ENCODE peak calls at places on chromosome 7, in four cellular contexts. One of them, this sample, is unnamed.
A peak's percentile ranks its signal among the peaks of the same experiment; 100 is the strongest.

GRCh38 chr7:31933481-31933880 is 136.7 kb downstream of the PDE1C start:
- DNase-seq in HCT116: no peak
- DNase-seq in K562: no peak
- DNase-seq in SK-N-SH: no peak
- DNase-seq in this sample: no peak

GRCh38 chr7:98555403-98555802 is 61.7 kb upstream of the NPTX2 start:
- DNase-seq in HCT116: no peak
- DNase-seq in K562: no peak
- DNase-seq in SK-N-SH: no peak
- DNase-seq in this sample: no peak

GRCh38 chr7:137080516-137081203 is 212.2 kb downstream of the CHRM2 start:
- DNase-seq in HCT116: no peak
- DNase-seq in K562: no peak
- DNase-seq in SK-N-SH: no peak
- DNase-seq in this sample: no peak

GRCh38 chr7:23490357-23491131 is 20.3 kb upstream of the IGF2BP3 start:
- DNase-seq in HCT116: no peak
- DNase-seq in K562: peak; percentile 48
- DNase-seq in SK-N-SH: peak; percentile 98
- DNase-seq in this sample: no peak

GRCh38 chr7:121021266-121021969 is 32.9 kb downstream of the CPED1 start:
- DNase-seq in HCT116: no peak
- DNase-seq in K562: no peak
- DNase-seq in SK-N-SH: no peak
- DNase-seq in this sample: no peak

GRCh38 chr7:51123322-51124021 is 193.1 kb downstream of the COBL start:
- DNase-seq in HCT116: peak; percentile 26
- DNase-seq in K562: no peak
- DNase-seq in SK-N-SH: no peak
- DNase-seq in this sample: no peak

GRCh38 chr7:99165816-99166215 is 21.9 kb upstream of the SMURF1 start:
- DNase-seq in HCT116: no peak
- DNase-seq in K562: no peak
- DNase-seq in SK-N-SH: no peak
- DNase-seq in this sample: no peak

GRCh38 chr7:4731803-4732202 is 43.6 kb upstream of the AP5Z1 start:
- DNase-seq in HCT116: no peak
- DNase-seq in K562: no peak
- DNase-seq in SK-N-SH: no peak
- DNase-seq in this sample: no peak

GRCh38 chr7:48384180-48384752 is 213.0 kb downstream of the ABCA13 start:
- DNase-seq in HCT116: no peak
- DNase-seq in K562: no peak
- DNase-seq in SK-N-SH: no peak
- DNase-seq in this sample: no peak

GRCh38 chr7:120131096-120131839 is 141.7 kb upstream of the KCND2 start:
- DNase-seq in HCT116: no peak
- DNase-seq in K562: no peak
- DNase-seq in SK-N-SH: no peak
- DNase-seq in this sample: no peak

GRCh38 chr7:114533151-114533550 is 118.5 kb downstream of the FOXP2 start:
- DNase-seq in HCT116: no peak
- DNase-seq in K562: no peak
- DNase-seq in SK-N-SH: no peak
- DNase-seq in this sample: no peak

GRCh38 chr7:20229652-20230500 is 12.7 kb upstream of the MACC1 start:
- DNase-seq in HCT116: no peak
- DNase-seq in K562: peak; percentile 28
- DNase-seq in SK-N-SH: no peak
- DNase-seq in this sample: no peak

GRCh38 chr7:151308256-151308655 is 33.4 kb upstream of the NUB1 start:
- DNase-seq in HCT116: no peak
- DNase-seq in K562: no peak
- DNase-seq in SK-N-SH: no peak
- DNase-seq in this sample: no peak

GRCh38 chr7:121279822-121280221 is 49.0 kb upstream of the WNT16 start:
- DNase-seq in HCT116: no peak
- DNase-seq in K562: no peak
- DNase-seq in SK-N-SH: no peak
- DNase-seq in this sample: no peak

GRCh38 chr7:92835851-92836488 is 403 bp downstream of the CDK6 start:
- DNase-seq in HCT116: no peak
- DNase-seq in K562: peak; percentile 73
- DNase-seq in SK-N-SH: peak; percentile 49
- DNase-seq in this sample: no peak

GRCh38 chr7:24717694-24718320 is 39.5 kb downstream of the GSDME start:
- DNase-seq in HCT116: no peak
- DNase-seq in K562: no peak
- DNase-seq in SK-N-SH: no peak
- DNase-seq in this sample: no peak

GRCh38 chr7:145269418-145270161 is 433.7 kb upstream of the TPK1 start:
- DNase-seq in HCT116: no peak
- DNase-seq in K562: no peak
- DNase-seq in SK-N-SH: no peak
- DNase-seq in this sample: peak; percentile 7

GRCh38 chr7:101124376-101125056 is 2.4 kb upstream of the SERPINE1 start:
- DNase-seq in HCT116: no peak
- DNase-seq in K562: no peak
- DNase-seq in SK-N-SH: no peak
- DNase-seq in this sample: no peak

GRCh38 chr7:69632280-69632679 is 34.0 kb downstream of the AUTS2 start:
- DNase-seq in HCT116: no peak
- DNase-seq in K562: no peak
- DNase-seq in SK-N-SH: no peak
- DNase-seq in this sample: no peak

GRCh38 chr7:436367-437128 is 83.1 kb downstream of the PDGFA start:
- DNase-seq in HCT116: no peak
- DNase-seq in K562: no peak
- DNase-seq in SK-N-SH: no peak
- DNase-seq in this sample: no peak

GRCh38 chr7:49630513-49630912 is 142.9 kb upstream of the VWC2 start:
- DNase-seq in HCT116: no peak
- DNase-seq in K562: no peak
- DNase-seq in SK-N-SH: no peak
- DNase-seq in this sample: no peak

GRCh38 chr7:27910341-27910740 is 170.4 kb downstream of the TAX1BP1 start:
- DNase-seq in HCT116: no peak
- DNase-seq in K562: no peak
- DNase-seq in SK-N-SH: no peak
- DNase-seq in this sample: peak; percentile 21

GRCh38 chr7:13778967-13779366 is 210.5 kb downstream of the ETV1 start:
- DNase-seq in HCT116: peak; percentile 61
- DNase-seq in K562: no peak
- DNase-seq in SK-N-SH: no peak
- DNase-seq in this sample: no peak

GRCh38 chr7:100825760-100826545 is 1.4 kb downstream of the EPHB4 start:
- DNase-seq in HCT116: no peak
- DNase-seq in K562: peak; percentile 86
- DNase-seq in SK-N-SH: peak; percentile 82
- DNase-seq in this sample: no peak

GRCh38 chr7:18212308-18212707 is 184.7 kb upstream of the PRPS1L1 start:
- DNase-seq in HCT116: no peak
- DNase-seq in K562: no peak
- DNase-seq in SK-N-SH: no peak
- DNase-seq in this sample: no peak

GRCh38 chr7:108190891-108191290 is 60.7 kb upstream of the LAMB4 start:
- DNase-seq in HCT116: no peak
- DNase-seq in K562: no peak
- DNase-seq in SK-N-SH: no peak
- DNase-seq in this sample: no peak

GRCh38 chr7:78134256-78134655 is 335.7 kb downstream of the PHTF2 start:
- DNase-seq in HCT116: peak; percentile 19
- DNase-seq in K562: peak; percentile 41
- DNase-seq in SK-N-SH: peak; percentile 75
- DNase-seq in this sample: peak; percentile 52
- TF ChIP-seq JUND in HCT116: no peak
- TF ChIP-seq JUND in K562: no peak
- TF ChIP-seq JUND in SK-N-SH: peak; percentile 34
- TF ChIP-seq JUND in this sample: no peak

GRCh38 chr7:88106430-88106829 is 113.4 kb downstream of the SRI start:
- DNase-seq in HCT116: no peak
- DNase-seq in K562: no peak
- DNase-seq in SK-N-SH: no peak
- DNase-seq in this sample: no peak
- TF ChIP-seq JUND in HCT116: no peak
- TF ChIP-seq JUND in K562: no peak
- TF ChIP-seq JUND in SK-N-SH: no peak
- TF ChIP-seq JUND in this sample: no peak

DNA sequence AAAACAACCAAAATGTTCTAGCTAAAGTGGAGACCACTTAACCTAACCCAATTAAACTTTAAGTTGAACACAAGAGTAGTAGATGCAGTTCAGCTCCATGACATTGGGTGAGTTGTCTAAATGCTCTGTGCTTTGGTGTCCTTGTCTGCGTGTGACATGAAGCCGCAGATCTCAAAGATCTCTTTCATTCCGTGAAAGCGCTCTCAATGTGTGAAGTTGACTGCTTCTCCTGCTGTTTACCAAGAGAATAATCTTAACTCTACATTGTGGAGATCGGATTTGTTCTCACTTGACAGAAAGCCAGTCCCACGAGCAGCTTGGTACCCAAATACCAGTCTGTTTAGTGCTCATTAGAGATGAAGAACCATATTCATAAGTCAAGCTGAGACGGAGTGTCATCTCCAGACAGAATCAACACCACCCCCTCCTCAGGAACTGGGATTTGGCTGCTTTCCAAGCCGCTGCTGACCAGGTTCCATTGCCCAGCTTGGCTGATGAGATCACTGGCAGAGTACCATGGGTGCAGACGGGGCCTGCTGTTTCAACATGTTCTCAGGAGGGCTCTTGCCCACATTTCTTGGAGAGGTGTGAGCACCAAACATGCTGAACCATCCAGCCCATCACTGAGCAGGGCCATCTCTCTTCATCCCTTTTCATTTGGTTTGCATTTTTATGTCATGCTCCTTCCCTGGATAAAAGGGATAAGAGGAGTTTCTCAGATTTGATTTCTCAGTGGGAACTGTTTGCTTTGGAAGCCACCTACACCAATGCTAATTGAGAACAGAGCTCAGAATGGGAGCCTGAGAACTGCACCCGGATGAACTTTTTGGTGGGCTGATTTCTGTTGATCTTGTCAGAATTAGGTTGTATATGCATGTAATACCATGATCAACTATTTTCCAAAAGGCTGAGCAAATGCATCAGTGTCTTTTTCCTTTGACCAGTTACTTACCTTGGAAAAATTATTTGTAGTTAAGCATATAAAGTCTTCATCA is 95.8 kb upstream of the AGBL3 start:
- DNase-seq in HCT116: no peak
- DNase-seq in K562: no peak
- DNase-seq in SK-N-SH: peak; percentile 79
- DNase-seq in this sample: no peak
- TF ChIP-seq JUND in HCT116: no peak
- TF ChIP-seq JUND in K562: no peak
- TF ChIP-seq JUND in SK-N-SH: peak; percentile 57
- TF ChIP-seq JUND in this sample: no peak

GRCh38 chr7:157414702-157415096 is 77.9 kb downstream of the DNAJB6 start:
- DNase-seq in HCT116: no peak
- DNase-seq in K562: no peak
- DNase-seq in SK-N-SH: peak; percentile 39
- DNase-seq in this sample: no peak
- TF ChIP-seq JUND in HCT116: no peak
- TF ChIP-seq JUND in K562: no peak
- TF ChIP-seq JUND in SK-N-SH: no peak
- TF ChIP-seq JUND in this sample: no peak

DNA sequence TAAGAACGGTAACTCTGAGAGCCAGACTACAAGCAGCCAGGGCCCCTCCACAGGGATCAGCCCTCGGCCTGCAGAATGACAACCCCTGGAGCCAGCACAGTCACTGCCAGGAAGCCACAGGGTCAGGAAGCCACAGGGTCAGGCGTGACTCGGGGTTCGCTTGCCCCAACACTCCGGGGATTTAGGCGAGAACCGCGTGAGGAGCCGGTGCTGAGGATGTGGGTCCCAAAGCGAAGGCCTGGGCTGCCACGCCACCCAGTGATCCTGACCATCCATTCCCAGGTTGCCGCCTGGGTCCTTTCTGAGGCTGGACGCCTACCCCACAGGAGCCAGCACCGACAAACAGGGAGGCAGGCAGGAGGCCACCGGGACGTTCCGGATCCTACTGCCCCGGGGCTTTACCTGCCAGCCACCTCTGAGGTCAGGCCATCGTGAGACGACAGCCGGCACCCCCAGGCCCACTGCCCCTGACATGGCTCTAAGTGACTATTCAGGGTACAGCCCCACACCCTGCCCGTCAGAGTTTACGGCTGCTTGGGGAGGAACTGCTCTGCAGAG is 228.6 kb downstream of the ELFN1 start:
- DNase-seq in HCT116: no peak
- DNase-seq in K562: no peak
- DNase-seq in SK-N-SH: no peak
- DNase-seq in this sample: no peak
- TF ChIP-seq JUND in HCT116: no peak
- TF ChIP-seq JUND in K562: no peak
- TF ChIP-seq JUND in SK-N-SH: no peak
- TF ChIP-seq JUND in this sample: no peak

DNA sequence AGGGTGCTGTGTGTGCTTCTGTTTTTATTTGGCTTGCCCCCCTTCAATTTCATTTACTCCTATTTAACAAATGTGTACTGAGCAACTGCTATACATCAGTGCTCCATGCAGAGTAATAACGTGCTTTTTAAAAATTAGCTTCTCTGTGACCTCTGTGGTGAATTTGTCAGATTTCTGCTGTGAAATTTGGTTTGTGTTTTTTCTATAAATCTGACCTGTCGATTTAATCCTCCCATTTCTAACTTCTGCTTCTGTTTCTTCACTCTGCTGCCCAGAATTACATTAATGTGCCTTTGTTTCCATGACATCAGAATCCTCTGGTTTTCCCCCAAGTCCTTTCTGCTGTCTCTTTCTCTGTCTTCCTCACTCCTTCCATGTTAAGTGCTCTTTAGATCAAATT is 123.8 kb upstream of the CACNA2D1 start:
- DNase-seq in HCT116: no peak
- DNase-seq in K562: no peak
- DNase-seq in SK-N-SH: peak; percentile 41
- DNase-seq in this sample: no peak
- TF ChIP-seq JUND in HCT116: no peak
- TF ChIP-seq JUND in K562: no peak
- TF ChIP-seq JUND in SK-N-SH: no peak
- TF ChIP-seq JUND in this sample: no peak

GRCh38 chr7:157690833-157691382 is 354.1 kb downstream of the DNAJB6 start:
- DNase-seq in HCT116: peak; percentile 71
- DNase-seq in K562: no peak
- DNase-seq in SK-N-SH: peak; percentile 99
- DNase-seq in this sample: no peak
- TF ChIP-seq JUND in HCT116: no peak
- TF ChIP-seq JUND in K562: no peak
- TF ChIP-seq JUND in SK-N-SH: no peak
- TF ChIP-seq JUND in this sample: no peak

DNA sequence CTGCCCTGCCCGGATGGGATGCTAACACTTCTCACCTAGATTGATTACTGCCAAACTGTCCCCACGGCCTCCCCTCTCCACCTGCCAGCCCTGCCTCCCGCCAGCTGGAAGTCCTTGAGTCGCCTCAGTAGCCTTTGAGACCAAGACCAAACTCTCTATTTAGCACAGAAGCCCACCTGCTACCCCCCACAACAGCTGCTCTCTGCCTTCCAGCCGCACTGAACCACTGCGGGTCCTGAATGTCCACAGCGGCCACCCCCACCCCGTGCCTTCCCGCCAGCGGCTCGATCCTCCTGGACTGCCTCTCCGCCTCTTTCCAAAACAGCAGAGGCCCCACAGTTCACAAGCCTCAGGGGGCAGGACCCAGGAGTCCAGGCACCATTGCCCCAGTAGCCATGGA is 39.0 kb downstream of the FKBP6 start:
- DNase-seq in HCT116: no peak
- DNase-seq in K562: no peak
- DNase-seq in SK-N-SH: no peak
- DNase-seq in this sample: no peak
- TF ChIP-seq JUND in HCT116: no peak
- TF ChIP-seq JUND in K562: no peak
- TF ChIP-seq JUND in SK-N-SH: no peak
- TF ChIP-seq JUND in this sample: no peak

This sample was measured in T47D.